ENCODE peak calls at places on chromosomes 4 and X, in ten cellular contexts. One of them, this sample, is unnamed.

GRCh38 chrX:109360301-109360700 is 121.6 kb downstream of the GUCY2F start:
- DNase-seq in hepatocyte: peak; percentile 12
- DNase-seq in non-pigmented ciliary epithelial cell: no peak
- DNase-seq in NCI-H2171 treated with DMSO at 0.1 percent for 48 hours: no peak
- DNase-seq in stimulated activated CD8-positive, alpha-beta memory T cell treated with anti-CD3 and anti-CD28 coated beads, Interleukin-4, amount 100 ng/mL, for 1 hour: no peak
- DNase-seq in lower lobe of right lung: no peak
- DNase-seq in bronchial epithelial cell: peak; percentile 53
- DNase-seq in NCI-H446: no peak
- DNase-seq in effector memory CD8-positive, alpha-beta T cell: no peak
- DNase-seq in AG08395: no peak
- DNase-seq in this sample: no peak

GRCh38 chrX:120464409-120464808 is 4.7 kb downstream of the LAMP2 start:
- DNase-seq in lower lobe of right lung: no peak
- DNase-seq in NCI-H2171 treated with DMSO at 0.1 percent for 48 hours: no peak
- DNase-seq in effector memory CD8-positive, alpha-beta T cell: no peak
- DNase-seq in NCI-H446: no peak
- DNase-seq in AG08395: no peak
- DNase-seq in bronchial epithelial cell: no peak
- DNase-seq in stimulated activated CD8-positive, alpha-beta memory T cell treated with anti-CD3 and anti-CD28 coated beads, Interleukin-4, amount 100 ng/mL, for 1 hour: no peak
- DNase-seq in hepatocyte: no peak
- DNase-seq in non-pigmented ciliary epithelial cell: no peak
- DNase-seq in this sample: no peak

GRCh38 chr4:6908397-6909112 is 1.1 kb upstream of the TBC1D14 start:
- DNase-seq in bronchial epithelial cell: no peak
- DNase-seq in hepatocyte: no peak
- DNase-seq in AG08395: peak; percentile 47
- DNase-seq in stimulated activated CD8-positive, alpha-beta memory T cell treated with anti-CD3 and anti-CD28 coated beads, Interleukin-4, amount 100 ng/mL, for 1 hour: no peak
- DNase-seq in non-pigmented ciliary epithelial cell: no peak
- DNase-seq in lower lobe of right lung: no peak
- DNase-seq in NCI-H446: no peak
- DNase-seq in effector memory CD8-positive, alpha-beta T cell: no peak
- DNase-seq in NCI-H2171 treated with DMSO at 0.1 percent for 48 hours: no peak
- DNase-seq in this sample: no peak

GRCh38 chr4:21768349-21769310 is 179.9 kb downstream of the KCNIP4 start:
- DNase-seq in lower lobe of right lung: no peak
- DNase-seq in NCI-H446: peak; percentile 27
- DNase-seq in NCI-H2171 treated with DMSO at 0.1 percent for 48 hours: peak; percentile 16
- DNase-seq in hepatocyte: peak; percentile 54
- DNase-seq in stimulated activated CD8-positive, alpha-beta memory T cell treated with anti-CD3 and anti-CD28 coated beads, Interleukin-4, amount 100 ng/mL, for 1 hour: no peak
- DNase-seq in bronchial epithelial cell: peak; percentile 69
- DNase-seq in AG08395: peak; percentile 13
- DNase-seq in effector memory CD8-positive, alpha-beta T cell: no peak
- DNase-seq in non-pigmented ciliary epithelial cell: peak; percentile 43
- DNase-seq in this sample: peak; percentile 38

GRCh38 chr4:10667651-10668341 is 16.8 kb downstream of the CLNK start:
- DNase-seq in NCI-H2171 treated with DMSO at 0.1 percent for 48 hours: peak; percentile 82
- DNase-seq in NCI-H446: peak; percentile 64
- DNase-seq in effector memory CD8-positive, alpha-beta T cell: no peak
- DNase-seq in stimulated activated CD8-positive, alpha-beta memory T cell treated with anti-CD3 and anti-CD28 coated beads, Interleukin-4, amount 100 ng/mL, for 1 hour: no peak
- DNase-seq in lower lobe of right lung: no peak
- DNase-seq in AG08395: no peak
- DNase-seq in hepatocyte: no peak
- DNase-seq in bronchial epithelial cell: no peak
- DNase-seq in non-pigmented ciliary epithelial cell: no peak
- DNase-seq in this sample: peak; percentile 42

GRCh38 chrX:132270699-132271098 is 51.5 kb upstream of the RAP2C start:
- DNase-seq in AG08395: peak; percentile 55
- DNase-seq in lower lobe of right lung: no peak
- DNase-seq in stimulated activated CD8-positive, alpha-beta memory T cell treated with anti-CD3 and anti-CD28 coated beads, Interleukin-4, amount 100 ng/mL, for 1 hour: no peak
- DNase-seq in NCI-H446: no peak
- DNase-seq in non-pigmented ciliary epithelial cell: peak; percentile 9
- DNase-seq in bronchial epithelial cell: peak; percentile 88
- DNase-seq in NCI-H2171 treated with DMSO at 0.1 percent for 48 hours: no peak
- DNase-seq in hepatocyte: peak; percentile 54
- DNase-seq in effector memory CD8-positive, alpha-beta T cell: no peak
- DNase-seq in this sample: no peak

GRCh38 chrX:97401586-97402101 is 517.9 kb downstream of the RPA4 start:
- DNase-seq in AG08395: no peak
- DNase-seq in effector memory CD8-positive, alpha-beta T cell: no peak
- DNase-seq in non-pigmented ciliary epithelial cell: no peak
- DNase-seq in stimulated activated CD8-positive, alpha-beta memory T cell treated with anti-CD3 and anti-CD28 coated beads, Interleukin-4, amount 100 ng/mL, for 1 hour: no peak
- DNase-seq in NCI-H446: no peak
- DNase-seq in bronchial epithelial cell: peak; percentile 48
- DNase-seq in NCI-H2171 treated with DMSO at 0.1 percent for 48 hours: no peak
- DNase-seq in lower lobe of right lung: no peak
- DNase-seq in hepatocyte: no peak
- DNase-seq in this sample: no peak

GRCh38 chr4:156838761-156839160 is 132.8 kb downstream of the PDGFC start:
- DNase-seq in AG08395: no peak
- DNase-seq in stimulated activated CD8-positive, alpha-beta memory T cell treated with anti-CD3 and anti-CD28 coated beads, Interleukin-4, amount 100 ng/mL, for 1 hour: no peak
- DNase-seq in non-pigmented ciliary epithelial cell: no peak
- DNase-seq in lower lobe of right lung: no peak
- DNase-seq in effector memory CD8-positive, alpha-beta T cell: no peak
- DNase-seq in hepatocyte: no peak
- DNase-seq in bronchial epithelial cell: no peak
- DNase-seq in NCI-H2171 treated with DMSO at 0.1 percent for 48 hours: peak; percentile 78
- DNase-seq in NCI-H446: peak; percentile 82
- DNase-seq in this sample: no peak

This sample was measured in COR-L47.